ENCODE peak calls at places on chromosome 9, in four cellular contexts. K is small intestine; E is naive thymus-derived CD8-positive, alpha-beta T cell; D is head of caudate nucleus. M is an unnamed sample.

GRCh38 chr9:94746541-94747505 is 20.3 kb downstream of the AOPEP start:
- DNase-seq in K (no peak), E (no peak), D (no peak), M (no peak)

GRCh38 chr9:18442629-18443491 is 31.1 kb upstream of the ADAMTSL1 start:
- DNase-seq in E (no peak), D (peak; percentile 87), K (peak; percentile 73), M (peak; percentile 61)

GRCh38 chr9:87701491-87701890 is 24.4 kb upstream of the CTSL start:
- DNase-seq in K (no peak), E (no peak), D (no peak), M (no peak)

GRCh38 chr9:89606567-89607311 is 1.9 kb downstream of the GADD45G start:
- DNase-seq in E (no peak), K (peak; percentile 77), D (peak; percentile 56), M (no peak)

GRCh38 chr9:114611516-114612271 is 603 bp downstream of the TMEM268 start:
- DNase-seq in E (no peak), K (peak; percentile 54), D (peak; percentile 64), M (peak; percentile 17)

GRCh38 chr9:134517069-134517680 is 124.4 kb upstream of the COL5A1 start:
- DNase-seq in D (no peak), E (no peak), K (no peak), M (no peak)

GRCh38 chr9:136488247-136489214 is 5.7 kb upstream of the SEC16A start:
- DNase-seq in K (peak; percentile 69), D (peak; percentile 78), E (peak; percentile 53), M (peak; percentile 29)

GRCh38 chr9:84107081-84107480 is 126.5 kb downstream of the RMI1 start:
- DNase-seq in E (no peak), K (no peak), D (no peak), M (no peak)

M was measured in nucleus accumbens.